ENCODE peak calls at places on chromosomes 4 and X, in four cellular contexts. H, S, O and F are unnamed samples.

GRCh38 chrX:40952855-40953254 is 132.4 kb upstream of the USP9X start:
- DNase-seq in H (no peak), S (peak), O (no peak), F (peak)

GRCh38 chrX:35289952-35290351 is 347.4 kb downstream of the FAM47B start:
- DNase-seq in H (no peak), S (no peak), O (no peak), F (no peak)

GRCh38 chr4:121164291-121164690 is at the start of gene TNIP3:
- DNase-seq in H (peak), S (peak), O (no peak), F (peak)

GRCh38 chrX:50643525-50644137 is 170.4 kb downstream of the SHROOM4 start:
- DNase-seq in H (no peak), S (peak), O (no peak), F (no peak)

GRCh38 chr4:52376107-52376704 is 282.9 kb downstream of the USP46 start:
- DNase-seq in H (peak), S (peak), O (no peak), F (peak)

GRCh38 chr4:163673848-163674702 is 179.6 kb downstream of the TMA16 start:
- DNase-seq in H (no peak), S (no peak), O (no peak), F (no peak)

GRCh38 chrX:105488731-105489130 is 268.2 kb upstream of the TEX13A start:
- DNase-seq in H (peak), S (peak), O (no peak), F (no peak)

GRCh38 chrX:129787336-129788055 is 7.7 kb downstream of the SASH3 start:
- DNase-seq in H (no peak), S (no peak), O (no peak), F (no peak)

GRCh38 chr4:188254211-188254610 is 115.0 kb downstream of the TRIML1 start:
- DNase-seq in H (peak), S (no peak), O (no peak), F (peak)

GRCh38 chr4:108180513-108180912 is 11.8 kb upstream of the LEF1 start:
- DNase-seq in H (no peak), S (no peak), O (no peak), F (no peak)

GRCh38 chrX:132786217-132786616 is 172.2 kb downstream of the HS6ST2 start:
- DNase-seq in H (peak), S (no peak), O (no peak), F (no peak)